ENCODE peak calls at places on chromosomes 12 and 14, in ten cellular contexts. One of them, this sample, is unnamed.

GRCh38 chr12:18467636-18468520 is 206.6 kb downstream of the PIK3C2G start:
- DNase-seq in stimulated activated effector memory CD8-positive, alpha-beta T cell treated with anti-CD3 and anti-CD28 coated beads, Interleukin-12 subunit alpha, Interleukin-12 subunit beta, amount 100 ng/mL, for 72 hours: no peak
- DNase-seq in adipocyte: no peak
- DNase-seq in T47D: no peak
- DNase-seq in globus pallidus: no peak
- DNase-seq in NCI-H1417: no peak
- DNase-seq in occipital lobe: no peak
- DNase-seq in AG09319: no peak
- DNase-seq in CD8-positive, alpha-beta memory T cell: no peak
- DNase-seq in HEK293T: no peak
- DNase-seq in this sample: no peak

GRCh38 chr12:91985002-91985767 is 160.5 kb downstream of the BTG1 start:
- DNase-seq in stimulated activated effector memory CD8-positive, alpha-beta T cell treated with anti-CD3 and anti-CD28 coated beads, Interleukin-12 subunit alpha, Interleukin-12 subunit beta, amount 100 ng/mL, for 72 hours: no peak
- DNase-seq in adipocyte: peak; percentile 28
- DNase-seq in T47D: no peak
- DNase-seq in globus pallidus: peak; percentile 48
- DNase-seq in NCI-H1417: no peak
- DNase-seq in occipital lobe: no peak
- DNase-seq in AG09319: no peak
- DNase-seq in CD8-positive, alpha-beta memory T cell: no peak
- DNase-seq in HEK293T: no peak
- DNase-seq in this sample: no peak

GRCh38 chr14:74618078-74618952 is 6.3 kb upstream of the LTBP2 start:
- DNase-seq in stimulated activated effector memory CD8-positive, alpha-beta T cell treated with anti-CD3 and anti-CD28 coated beads, Interleukin-12 subunit alpha, Interleukin-12 subunit beta, amount 100 ng/mL, for 72 hours: peak; percentile 90
- DNase-seq in adipocyte: peak; percentile 72
- DNase-seq in T47D: no peak
- DNase-seq in globus pallidus: no peak
- DNase-seq in NCI-H1417: no peak
- DNase-seq in occipital lobe: no peak
- DNase-seq in AG09319: no peak
- DNase-seq in CD8-positive, alpha-beta memory T cell: peak; percentile 71
- DNase-seq in HEK293T: no peak
- DNase-seq in this sample: peak; percentile 16

GRCh38 chr12:5898874-5899273 is 46.2 kb downstream of the ANO2 start:
- DNase-seq in stimulated activated effector memory CD8-positive, alpha-beta T cell treated with anti-CD3 and anti-CD28 coated beads, Interleukin-12 subunit alpha, Interleukin-12 subunit beta, amount 100 ng/mL, for 72 hours: no peak
- DNase-seq in adipocyte: no peak
- DNase-seq in T47D: no peak
- DNase-seq in globus pallidus: no peak
- DNase-seq in NCI-H1417: no peak
- DNase-seq in occipital lobe: no peak
- DNase-seq in AG09319: no peak
- DNase-seq in CD8-positive, alpha-beta memory T cell: no peak
- DNase-seq in HEK293T: no peak
- DNase-seq in this sample: no peak

GRCh38 chr12:41505001-41505400 is 316.9 kb downstream of the PDZRN4 start:
- DNase-seq in stimulated activated effector memory CD8-positive, alpha-beta T cell treated with anti-CD3 and anti-CD28 coated beads, Interleukin-12 subunit alpha, Interleukin-12 subunit beta, amount 100 ng/mL, for 72 hours: no peak
- DNase-seq in adipocyte: no peak
- DNase-seq in T47D: no peak
- DNase-seq in globus pallidus: no peak
- DNase-seq in NCI-H1417: no peak
- DNase-seq in occipital lobe: no peak
- DNase-seq in AG09319: no peak
- DNase-seq in CD8-positive, alpha-beta memory T cell: no peak
- DNase-seq in HEK293T: no peak
- DNase-seq in this sample: no peak

GRCh38 chr14:23729720-23730387 is 93.7 kb downstream of the DHRS2 start:
- DNase-seq in stimulated activated effector memory CD8-positive, alpha-beta T cell treated with anti-CD3 and anti-CD28 coated beads, Interleukin-12 subunit alpha, Interleukin-12 subunit beta, amount 100 ng/mL, for 72 hours: no peak
- DNase-seq in adipocyte: no peak
- DNase-seq in T47D: no peak
- DNase-seq in globus pallidus: no peak
- DNase-seq in NCI-H1417: no peak
- DNase-seq in occipital lobe: no peak
- DNase-seq in AG09319: no peak
- DNase-seq in CD8-positive, alpha-beta memory T cell: no peak
- DNase-seq in HEK293T: peak; percentile 34
- DNase-seq in this sample: no peak

GRCh38 chr14:104694991-104695659 is 5.7 kb downstream of the INF2 start:
- DNase-seq in stimulated activated effector memory CD8-positive, alpha-beta T cell treated with anti-CD3 and anti-CD28 coated beads, Interleukin-12 subunit alpha, Interleukin-12 subunit beta, amount 100 ng/mL, for 72 hours: no peak
- DNase-seq in adipocyte: no peak
- DNase-seq in T47D: no peak
- DNase-seq in globus pallidus: no peak
- DNase-seq in NCI-H1417: peak; percentile 91
- DNase-seq in occipital lobe: no peak
- DNase-seq in AG09319: no peak
- DNase-seq in CD8-positive, alpha-beta memory T cell: peak; percentile 21
- DNase-seq in HEK293T: no peak
- DNase-seq in this sample: no peak

GRCh38 chr14:39015360-39015961 is 87.6 kb downstream of the SEC23A start:
- DNase-seq in stimulated activated effector memory CD8-positive, alpha-beta T cell treated with anti-CD3 and anti-CD28 coated beads, Interleukin-12 subunit alpha, Interleukin-12 subunit beta, amount 100 ng/mL, for 72 hours: no peak
- DNase-seq in adipocyte: peak; percentile 76
- DNase-seq in T47D: peak; percentile 63
- DNase-seq in globus pallidus: peak; percentile 73
- DNase-seq in NCI-H1417: no peak
- DNase-seq in occipital lobe: no peak
- DNase-seq in AG09319: peak; percentile 5
- DNase-seq in CD8-positive, alpha-beta memory T cell: no peak
- DNase-seq in HEK293T: peak; percentile 34
- DNase-seq in this sample: no peak

GRCh38 chr12:30877110-30877875 is 49.3 kb upstream of the TSPAN11 start:
- DNase-seq in stimulated activated effector memory CD8-positive, alpha-beta T cell treated with anti-CD3 and anti-CD28 coated beads, Interleukin-12 subunit alpha, Interleukin-12 subunit beta, amount 100 ng/mL, for 72 hours: no peak
- DNase-seq in adipocyte: no peak
- DNase-seq in T47D: no peak
- DNase-seq in globus pallidus: no peak
- DNase-seq in NCI-H1417: peak; percentile 76
- DNase-seq in occipital lobe: no peak
- DNase-seq in AG09319: no peak
- DNase-seq in CD8-positive, alpha-beta memory T cell: no peak
- DNase-seq in HEK293T: no peak
- DNase-seq in this sample: no peak

GRCh38 chr12:16454481-16454880 is 107.0 kb downstream of the MGST1 start:
- DNase-seq in stimulated activated effector memory CD8-positive, alpha-beta T cell treated with anti-CD3 and anti-CD28 coated beads, Interleukin-12 subunit alpha, Interleukin-12 subunit beta, amount 100 ng/mL, for 72 hours: no peak
- DNase-seq in adipocyte: no peak
- DNase-seq in T47D: no peak
- DNase-seq in globus pallidus: no peak
- DNase-seq in NCI-H1417: no peak
- DNase-seq in occipital lobe: no peak
- DNase-seq in AG09319: no peak
- DNase-seq in CD8-positive, alpha-beta memory T cell: no peak
- DNase-seq in HEK293T: no peak
- DNase-seq in this sample: no peak

GRCh38 chr14:34665785-34666425 is 36.0 kb upstream of the SNX6 start:
- DNase-seq in stimulated activated effector memory CD8-positive, alpha-beta T cell treated with anti-CD3 and anti-CD28 coated beads, Interleukin-12 subunit alpha, Interleukin-12 subunit beta, amount 100 ng/mL, for 72 hours: no peak
- DNase-seq in adipocyte: peak; percentile 84
- DNase-seq in T47D: no peak
- DNase-seq in globus pallidus: no peak
- DNase-seq in NCI-H1417: no peak
- DNase-seq in occipital lobe: no peak
- DNase-seq in AG09319: peak; percentile 22
- DNase-seq in CD8-positive, alpha-beta memory T cell: no peak
- DNase-seq in HEK293T: no peak
- DNase-seq in this sample: no peak

GRCh38 chr12:118034429-118035193 is 18.1 kb downstream of the RFC5 start:
- DNase-seq in stimulated activated effector memory CD8-positive, alpha-beta T cell treated with anti-CD3 and anti-CD28 coated beads, Interleukin-12 subunit alpha, Interleukin-12 subunit beta, amount 100 ng/mL, for 72 hours: no peak
- DNase-seq in adipocyte: peak; percentile 68
- DNase-seq in T47D: peak; percentile 33
- DNase-seq in globus pallidus: no peak
- DNase-seq in NCI-H1417: peak; percentile 39
- DNase-seq in occipital lobe: peak; percentile 22
- DNase-seq in AG09319: no peak
- DNase-seq in CD8-positive, alpha-beta memory T cell: no peak
- DNase-seq in HEK293T: no peak
- DNase-seq in this sample: no peak

GRCh38 chr14:85333313-85333712 is 196.6 kb upstream of the FLRT2 start:
- DNase-seq in stimulated activated effector memory CD8-positive, alpha-beta T cell treated with anti-CD3 and anti-CD28 coated beads, Interleukin-12 subunit alpha, Interleukin-12 subunit beta, amount 100 ng/mL, for 72 hours: no peak
- DNase-seq in adipocyte: peak; percentile 61
- DNase-seq in T47D: no peak
- DNase-seq in globus pallidus: no peak
- DNase-seq in NCI-H1417: no peak
- DNase-seq in occipital lobe: no peak
- DNase-seq in AG09319: no peak
- DNase-seq in CD8-positive, alpha-beta memory T cell: no peak
- DNase-seq in HEK293T: no peak
- DNase-seq in this sample: no peak

GRCh38 chr14:97408937-97409860 is 612.0 kb downstream of the VRK1 start:
- DNase-seq in stimulated activated effector memory CD8-positive, alpha-beta T cell treated with anti-CD3 and anti-CD28 coated beads, Interleukin-12 subunit alpha, Interleukin-12 subunit beta, amount 100 ng/mL, for 72 hours: peak; percentile 76
- DNase-seq in adipocyte: no peak
- DNase-seq in T47D: no peak
- DNase-seq in globus pallidus: no peak
- DNase-seq in NCI-H1417: no peak
- DNase-seq in occipital lobe: no peak
- DNase-seq in AG09319: no peak
- DNase-seq in CD8-positive, alpha-beta memory T cell: no peak
- DNase-seq in HEK293T: no peak
- DNase-seq in this sample: peak; percentile 4

GRCh38 chr12:50087995-50088394 is 2.9 kb downstream of the SMARCD1 start:
- DNase-seq in stimulated activated effector memory CD8-positive, alpha-beta T cell treated with anti-CD3 and anti-CD28 coated beads, Interleukin-12 subunit alpha, Interleukin-12 subunit beta, amount 100 ng/mL, for 72 hours: no peak
- DNase-seq in adipocyte: peak; percentile 55
- DNase-seq in T47D: no peak
- DNase-seq in globus pallidus: no peak
- DNase-seq in NCI-H1417: no peak
- DNase-seq in occipital lobe: no peak
- DNase-seq in AG09319: no peak
- DNase-seq in CD8-positive, alpha-beta memory T cell: no peak
- DNase-seq in HEK293T: no peak
- DNase-seq in this sample: no peak

GRCh38 chr14:99749142-99749541 is 44.1 kb upstream of the EML1 start:
- DNase-seq in stimulated activated effector memory CD8-positive, alpha-beta T cell treated with anti-CD3 and anti-CD28 coated beads, Interleukin-12 subunit alpha, Interleukin-12 subunit beta, amount 100 ng/mL, for 72 hours: no peak
- DNase-seq in adipocyte: no peak
- DNase-seq in T47D: no peak
- DNase-seq in globus pallidus: no peak
- DNase-seq in NCI-H1417: no peak
- DNase-seq in occipital lobe: no peak
- DNase-seq in AG09319: no peak
- DNase-seq in CD8-positive, alpha-beta memory T cell: no peak
- DNase-seq in HEK293T: no peak
- DNase-seq in this sample: no peak

GRCh38 chr14:20631821-20632389 is 9.6 kb downstream of the OR6S1 start:
- DNase-seq in stimulated activated effector memory CD8-positive, alpha-beta T cell treated with anti-CD3 and anti-CD28 coated beads, Interleukin-12 subunit alpha, Interleukin-12 subunit beta, amount 100 ng/mL, for 72 hours: no peak
- DNase-seq in adipocyte: peak; percentile 76
- DNase-seq in T47D: no peak
- DNase-seq in globus pallidus: no peak
- DNase-seq in NCI-H1417: no peak
- DNase-seq in occipital lobe: no peak
- DNase-seq in AG09319: no peak
- DNase-seq in CD8-positive, alpha-beta memory T cell: no peak
- DNase-seq in HEK293T: peak; percentile 39
- DNase-seq in this sample: no peak

GRCh38 chr12:5969974-5970690 is 25.1 kb upstream of the ANO2 start:
- DNase-seq in stimulated activated effector memory CD8-positive, alpha-beta T cell treated with anti-CD3 and anti-CD28 coated beads, Interleukin-12 subunit alpha, Interleukin-12 subunit beta, amount 100 ng/mL, for 72 hours: no peak
- DNase-seq in adipocyte: no peak
- DNase-seq in T47D: no peak
- DNase-seq in globus pallidus: no peak
- DNase-seq in NCI-H1417: no peak
- DNase-seq in occipital lobe: no peak
- DNase-seq in AG09319: no peak
- DNase-seq in CD8-positive, alpha-beta memory T cell: no peak
- DNase-seq in HEK293T: no peak
- DNase-seq in this sample: no peak

GRCh38 chr12:6062427-6063378 is 61.8 kb downstream of the VWF start:
- DNase-seq in stimulated activated effector memory CD8-positive, alpha-beta T cell treated with anti-CD3 and anti-CD28 coated beads, Interleukin-12 subunit alpha, Interleukin-12 subunit beta, amount 100 ng/mL, for 72 hours: peak; percentile 73
- DNase-seq in adipocyte: peak; percentile 76
- DNase-seq in T47D: no peak
- DNase-seq in globus pallidus: peak; percentile 75
- DNase-seq in NCI-H1417: peak; percentile 46
- DNase-seq in occipital lobe: peak; percentile 21
- DNase-seq in AG09319: no peak
- DNase-seq in CD8-positive, alpha-beta memory T cell: no peak
- DNase-seq in HEK293T: peak; percentile 78
- DNase-seq in this sample: peak; percentile 38

GRCh38 chr12:110349521-110350151 is 53.9 kb downstream of the ANAPC7 start:
- DNase-seq in stimulated activated effector memory CD8-positive, alpha-beta T cell treated with anti-CD3 and anti-CD28 coated beads, Interleukin-12 subunit alpha, Interleukin-12 subunit beta, amount 100 ng/mL, for 72 hours: no peak
- DNase-seq in adipocyte: no peak
- DNase-seq in T47D: no peak
- DNase-seq in globus pallidus: no peak
- DNase-seq in NCI-H1417: no peak
- DNase-seq in occipital lobe: peak; percentile 55
- DNase-seq in AG09319: no peak
- DNase-seq in CD8-positive, alpha-beta memory T cell: no peak
- DNase-seq in HEK293T: no peak
- DNase-seq in this sample: peak; percentile 13

GRCh38 chr12:68225576-68226476 is at the start of gene IL26:
- DNase-seq in stimulated activated effector memory CD8-positive, alpha-beta T cell treated with anti-CD3 and anti-CD28 coated beads, Interleukin-12 subunit alpha, Interleukin-12 subunit beta, amount 100 ng/mL, for 72 hours: no peak
- DNase-seq in adipocyte: no peak
- DNase-seq in T47D: no peak
- DNase-seq in globus pallidus: no peak
- DNase-seq in NCI-H1417: no peak
- DNase-seq in occipital lobe: no peak
- DNase-seq in AG09319: no peak
- DNase-seq in CD8-positive, alpha-beta memory T cell: no peak
- DNase-seq in HEK293T: no peak
- DNase-seq in this sample: no peak

GRCh38 chr12:6917491-6918231 is 3.3 kb downstream of the ENO2 start:
- DNase-seq in stimulated activated effector memory CD8-positive, alpha-beta T cell treated with anti-CD3 and anti-CD28 coated beads, Interleukin-12 subunit alpha, Interleukin-12 subunit beta, amount 100 ng/mL, for 72 hours: no peak
- DNase-seq in adipocyte: no peak
- DNase-seq in T47D: no peak
- DNase-seq in globus pallidus: no peak
- DNase-seq in NCI-H1417: no peak
- DNase-seq in occipital lobe: no peak
- DNase-seq in AG09319: no peak
- DNase-seq in CD8-positive, alpha-beta memory T cell: no peak
- DNase-seq in HEK293T: no peak
- DNase-seq in this sample: no peak

GRCh38 chr14:104293231-104293841 is 154.9 kb downstream of the KIF26A start:
- DNase-seq in stimulated activated effector memory CD8-positive, alpha-beta T cell treated with anti-CD3 and anti-CD28 coated beads, Interleukin-12 subunit alpha, Interleukin-12 subunit beta, amount 100 ng/mL, for 72 hours: no peak
- DNase-seq in adipocyte: no peak
- DNase-seq in T47D: no peak
- DNase-seq in globus pallidus: no peak
- DNase-seq in NCI-H1417: no peak
- DNase-seq in occipital lobe: no peak
- DNase-seq in AG09319: no peak
- DNase-seq in CD8-positive, alpha-beta memory T cell: no peak
- DNase-seq in HEK293T: no peak
- DNase-seq in this sample: no peak

GRCh38 chr12:3453947-3454675 is 36.9 kb upstream of the PRMT8 start:
- DNase-seq in stimulated activated effector memory CD8-positive, alpha-beta T cell treated with anti-CD3 and anti-CD28 coated beads, Interleukin-12 subunit alpha, Interleukin-12 subunit beta, amount 100 ng/mL, for 72 hours: no peak
- DNase-seq in adipocyte: peak; percentile 12
- DNase-seq in T47D: no peak
- DNase-seq in globus pallidus: no peak
- DNase-seq in NCI-H1417: no peak
- DNase-seq in occipital lobe: no peak
- DNase-seq in AG09319: no peak
- DNase-seq in CD8-positive, alpha-beta memory T cell: no peak
- DNase-seq in HEK293T: no peak
- DNase-seq in this sample: no peak

GRCh38 chr12:132559652-132560420 is 50.5 kb downstream of the LRCOL1 start:
- DNase-seq in stimulated activated effector memory CD8-positive, alpha-beta T cell treated with anti-CD3 and anti-CD28 coated beads, Interleukin-12 subunit alpha, Interleukin-12 subunit beta, amount 100 ng/mL, for 72 hours: peak; percentile 69
- DNase-seq in adipocyte: peak; percentile 83
- DNase-seq in T47D: peak; percentile 99
- DNase-seq in globus pallidus: peak; percentile 30
- DNase-seq in NCI-H1417: peak; percentile 77
- DNase-seq in occipital lobe: peak; percentile 19
- DNase-seq in AG09319: peak; percentile 4
- DNase-seq in CD8-positive, alpha-beta memory T cell: no peak
- DNase-seq in HEK293T: peak; percentile 91
- DNase-seq in this sample: no peak

GRCh38 chr12:1716215-1716862 is 25.5 kb downstream of the ADIPOR2 start:
- DNase-seq in stimulated activated effector memory CD8-positive, alpha-beta T cell treated with anti-CD3 and anti-CD28 coated beads, Interleukin-12 subunit alpha, Interleukin-12 subunit beta, amount 100 ng/mL, for 72 hours: no peak
- DNase-seq in adipocyte: peak; percentile 25
- DNase-seq in T47D: no peak
- DNase-seq in globus pallidus: no peak
- DNase-seq in NCI-H1417: no peak
- DNase-seq in occipital lobe: no peak
- DNase-seq in AG09319: no peak
- DNase-seq in CD8-positive, alpha-beta memory T cell: no peak
- DNase-seq in HEK293T: no peak
- DNase-seq in this sample: no peak

GRCh38 chr14:91140672-91141071 is 26.8 kb downstream of the DGLUCY start:
- DNase-seq in stimulated activated effector memory CD8-positive, alpha-beta T cell treated with anti-CD3 and anti-CD28 coated beads, Interleukin-12 subunit alpha, Interleukin-12 subunit beta, amount 100 ng/mL, for 72 hours: no peak
- DNase-seq in adipocyte: peak; percentile 26
- DNase-seq in T47D: peak; percentile 50
- DNase-seq in globus pallidus: peak; percentile 59
- DNase-seq in NCI-H1417: peak; percentile 22
- DNase-seq in occipital lobe: no peak
- DNase-seq in AG09319: no peak
- DNase-seq in CD8-positive, alpha-beta memory T cell: no peak
- DNase-seq in HEK293T: peak; percentile 43
- DNase-seq in this sample: no peak

GRCh38 chr12:51941669-51942455 is 9.6 kb upstream of the ACVR1B start:
- DNase-seq in stimulated activated effector memory CD8-positive, alpha-beta T cell treated with anti-CD3 and anti-CD28 coated beads, Interleukin-12 subunit alpha, Interleukin-12 subunit beta, amount 100 ng/mL, for 72 hours: no peak
- DNase-seq in adipocyte: no peak
- DNase-seq in T47D: no peak
- DNase-seq in globus pallidus: no peak
- DNase-seq in NCI-H1417: no peak
- DNase-seq in occipital lobe: no peak
- DNase-seq in AG09319: no peak
- DNase-seq in CD8-positive, alpha-beta memory T cell: no peak
- DNase-seq in HEK293T: no peak
- DNase-seq in this sample: no peak

This sample was measured in activated CD4-positive, CD25-positive, alpha-beta regulatory T cell treated with anti-CD3 and anti-CD28 coated beads, Interleukin-2, amount 50 U/mL, for 16 hours.